ENCODE peak calls at places on chromosome 1, in four cellular contexts. D is activated CD4-positive, alpha-beta T cell treated with anti-CD3 and anti-CD28 coated beads for 36 hours; L is cardiac muscle cell; A is glutamatergic neuron. E is an unnamed sample.

GRCh38 chr1:154773551-154773950 is 96.5 kb downstream of the KCNN3 start:
- DNase-seq in D (no peak), L (no peak), A (no peak), E (no peak)

GRCh38 chr1:77382361-77382760 is 100.5 kb downstream of the AK5 start:
- DNase-seq in D (no peak), L (no peak), A (no peak), E (no peak)

GRCh38 chr1:29312469-29313466 is 76.4 kb downstream of the PTPRU start:
- DNase-seq in D (no peak), L (no peak), A (no peak), E (no peak)

GRCh38 chr1:155069551-155070391 is 6.2 kb downstream of the EFNA4 start:
- DNase-seq in D (no peak), L (no peak), A (no peak), E (no peak)

GRCh38 chr1:88422037-88422436 is 262.0 kb upstream of the PKN2 start:
- DNase-seq in D (no peak), L (no peak), A (no peak), E (no peak)

GRCh38 chr1:53470155-53470554 is 11.0 kb downstream of the DMRTB1 start:
- DNase-seq in D (peak; percentile 17), L (peak; percentile 82), A (peak; percentile 93), E (peak; percentile 96)

GRCh38 chr1:198681247-198681646 is 42.4 kb downstream of the PTPRC start:
- DNase-seq in D (no peak), L (no peak), A (no peak), E (no peak)

GRCh38 chr1:23720256-23720995 is 22.8 kb upstream of the ELOA start:
- DNase-seq in D (peak; percentile 52), L (no peak), A (no peak), E (no peak)

GRCh38 chr1:161068306-161069200 is 1.1 kb downstream of the ARHGAP30 start:
- DNase-seq in D (peak; percentile 90), L (no peak), A (no peak), E (no peak)

GRCh38 chr1:109800291-109800690 is 36.6 kb upstream of the EPS8L3 start:
- DNase-seq in D (no peak), L (no peak), A (no peak), E (no peak)

GRCh38 chr1:203448521-203449061 is 27.0 kb upstream of the PRELP start:
- DNase-seq in D (no peak), L (no peak), A (peak; percentile 67), E (no peak)

GRCh38 chr1:48772221-48772620 is 4.5 kb downstream of the BEND5 start:
- DNase-seq in D (no peak), L (no peak), A (no peak), E (no peak)